ENCODE peak calls at places on chromosomes 5 and 9, in seven cellular contexts. X is anterior cingulate cortex, N is AG10803, H is GM12865, R is SW 1271, C is NCI-H748 treated with DMSO at 0.1 percent for 48 hours, O is AG20443. S is an unnamed sample.
A peak's percentile ranks its signal among the peaks of the same experiment; 100 is the strongest.

GRCh38 chr9:94511943-94512265 is 43.0 kb upstream of the PCAT7 start:
- DNase-seq in X (no peak), N (no peak), H (no peak), R (no peak), C (no peak), O (no peak), S (no peak)

GRCh38 chr5:159207616-159208507 is 1.5 kb downstream of the RNF145 start:
- DNase-seq in X (no peak), N (peak; percentile 71), H (peak; percentile 88), R (peak; percentile 72), C (peak; percentile 73), O (peak; percentile 76), S (peak; percentile 63)

GRCh38 chr5:151719228-151719861 is 32.6 kb upstream of the SPARC start:
- DNase-seq in X (no peak), N (peak; percentile 66), H (peak; percentile 82), R (no peak), C (no peak), O (no peak), S (no peak)

GRCh38 chr5:142316681-142317080 is 8.1 kb downstream of the SPRY4 start:
- DNase-seq in X (no peak), N (no peak), H (no peak), R (no peak), C (no peak), O (no peak), S (no peak)

GRCh38 chr5:169395136-169395535 is 94.2 kb upstream of the SLIT3 start:
- DNase-seq in X (no peak), N (peak; percentile 49), H (no peak), R (no peak), C (no peak), O (no peak), S (no peak)

GRCh38 chr9:69174645-69175487 is 789 bp downstream of the TJP2 start:
- DNase-seq in X (no peak), N (peak; percentile 96), H (peak; percentile 88), R (peak; percentile 53), C (no peak), O (peak; percentile 89), S (no peak)

GRCh38 chr9:116087751-116088194 is 65.8 kb upstream of the PAPPA start:
- DNase-seq in X (no peak), N (peak; percentile 74), H (no peak), R (no peak), C (peak; percentile 18), O (peak; percentile 35), S (no peak)

GRCh38 chr5:37984300-37984699 is 144.5 kb upstream of the GDNF start:
- DNase-seq in X (no peak), N (no peak), H (no peak), R (no peak), C (no peak), O (no peak), S (no peak)

GRCh38 chr9:23683021-23683431 is 143.0 kb downstream of the ELAVL2 start:
- DNase-seq in X (no peak), N (no peak), H (no peak), R (no peak), C (peak; percentile 9), O (no peak), S (no peak)

GRCh38 chr5:124544366-124545055 is 201.9 kb downstream of the ZNF608 start:
- DNase-seq in X (no peak), N (no peak), H (peak; percentile 87), R (no peak), C (no peak), O (peak; percentile 16), S (no peak)

GRCh38 chr9:75086443-75087278 is 1.3 kb downstream of the NMRK1 start:
- DNase-seq in X (no peak), N (no peak), H (no peak), R (no peak), C (no peak), O (no peak), S (no peak)

GRCh38 chr5:78705826-78706225 is 57.3 kb upstream of the LHFPL2 start:
- DNase-seq in X (no peak), N (no peak), H (no peak), R (no peak), C (no peak), O (no peak), S (no peak)

GRCh38 chr5:72178910-72179815 is 71.9 kb downstream of the MAP1B start:
- DNase-seq in X (no peak), N (peak; percentile 94), H (no peak), R (no peak), C (no peak), O (peak; percentile 93), S (peak; percentile 52)

GRCh38 chr9:38087934-38088925 is 19.2 kb upstream of the SHB start:
- DNase-seq in X (no peak), N (peak; percentile 32), H (peak; percentile 79), R (no peak), C (peak; percentile 44), O (peak; percentile 86), S (peak; percentile 77)

GRCh38 chr9:130262061-130262745 is 3.4 kb upstream of the HMCN2 start:
- DNase-seq in X (no peak), N (no peak), H (no peak), R (no peak), C (no peak), O (peak; percentile 4), S (no peak)

GRCh38 chr5:65946198-65946745 is 19.9 kb downstream of the ERBIN start:
- DNase-seq in X (no peak), N (peak; percentile 48), H (no peak), R (no peak), C (no peak), O (peak; percentile 12), S (no peak)

GRCh38 chr5:134503088-134503936 is 22.2 kb upstream of the JADE2 start:
- DNase-seq in X (no peak), N (peak; percentile 97), H (peak; percentile 85), R (peak; percentile 95), C (no peak), O (peak; percentile 94), S (no peak)

GRCh38 chr9:3704890-3705289 is 179.1 kb upstream of the RFX3 start:
- DNase-seq in X (no peak), N (no peak), H (no peak), R (no peak), C (no peak), O (no peak), S (no peak)

GRCh38 chr5:31291323-31291854 is 97.9 kb downstream of the CDH6 start:
- DNase-seq in X (no peak), N (no peak), H (no peak), R (no peak), C (no peak), O (no peak), S (no peak)

GRCh38 chr5:116415182-116415581 is 159.4 kb downstream of the SEMA6A start:
- DNase-seq in X (no peak), N (no peak), H (no peak), R (no peak), C (no peak), O (no peak), S (no peak)

GRCh38 chr9:118928723-118929122 is 440.5 kb downstream of the BRINP1 start:
- DNase-seq in X (no peak), N (no peak), H (no peak), R (no peak), C (no peak), O (no peak), S (no peak)

GRCh38 chr9:130639119-130639485 is 25.3 kb upstream of the PRDM12 start:
- DNase-seq in X (no peak), N (no peak), H (no peak), R (no peak), C (no peak), O (no peak), S (no peak)

GRCh38 chr9:95731876-95732275 is 143.6 kb upstream of the ERCC6L2 start:
- DNase-seq in X (no peak), N (no peak), H (no peak), R (no peak), C (no peak), O (no peak), S (no peak)

S was measured in hypothalamus.